ENCODE peak calls at places on chromosomes 12 and 14, in four cellular contexts. L, J, R and M are unnamed samples.

GRCh38 chr14:104665663-104666522 is 23.5 kb upstream of the INF2 start:
- DNase-seq in L (peak; percentile 25), J (no peak), R (no peak), M (peak; percentile 36)

GRCh38 chr12:113955109-113955970 is 10.8 kb downstream of the RBM19 start:
- DNase-seq in L (peak; percentile 27), J (peak; percentile 18), R (peak; percentile 13), M (peak; percentile 48)

GRCh38 chr12:3882896-3883564 is 9.8 kb upstream of the PARP11 start:
- DNase-seq in L (peak; percentile 47), J (peak; percentile 44), R (peak; percentile 31), M (peak; percentile 54)

GRCh38 chr14:36130186-36130585 is 46.3 kb downstream of the PTCSC3 start:
- DNase-seq in L (peak; percentile 65), J (no peak), R (no peak), M (peak; percentile 57)

GRCh38 chr14:99510556-99511139 is 29.4 kb downstream of the CCNK start:
- DNase-seq in L (no peak), J (no peak), R (no peak), M (no peak)

GRCh38 chr12:77058740-77059139 is 6.6 kb downstream of the E2F7 start:
- DNase-seq in L (no peak), J (no peak), R (peak; percentile 41), M (peak; percentile 47)

GRCh38 chr12:106670131-106670530 is 87.3 kb downstream of the RFX4 start:
- DNase-seq in L (no peak), J (no peak), R (no peak), M (no peak)

GRCh38 chr12:67413577-67413976 is 144.4 kb downstream of the CAND1 start:
- DNase-seq in L (peak; percentile 89), J (no peak), R (no peak), M (peak; percentile 94)

GRCh38 chr12:27142102-27142721 is 59.8 kb upstream of the C12orf71 start:
- DNase-seq in L (peak; percentile 78), J (peak; percentile 85), R (peak; percentile 91), M (peak; percentile 84)

GRCh38 chr14:65101631-65102440 is 481 bp downstream of the MAX start:
- DNase-seq in L (no peak), J (peak; percentile 38), R (no peak), M (no peak)

GRCh38 chr12:1914116-1914911 is 4.1 kb downstream of the CACNA2D4 start:
- DNase-seq in L (no peak), J (no peak), R (no peak), M (no peak)

GRCh38 chr12:26285401-26285800 is 90.0 kb downstream of the SSPN start:
- DNase-seq in L (no peak), J (no peak), R (no peak), M (no peak)

DNA sequence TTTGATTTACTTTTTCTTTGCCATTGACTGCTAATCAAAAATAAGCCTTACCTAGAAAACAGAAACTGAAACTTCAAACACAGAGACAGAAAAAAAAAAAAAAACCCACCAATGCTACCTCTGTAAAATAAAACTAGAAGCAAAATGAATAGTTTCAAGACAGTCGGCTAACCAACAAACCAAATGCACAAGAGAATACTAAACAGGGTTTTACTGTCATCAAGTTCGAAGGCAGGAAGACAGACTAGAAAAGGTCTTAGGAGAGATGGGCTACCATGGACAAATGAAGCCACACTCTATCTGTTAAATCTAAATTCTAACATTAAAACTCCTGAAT is 59.5 kb downstream of the SEL1L start:
- DNase-seq in L (no peak), J (no peak), R (no peak), M (no peak)
- H3K4me3 ChIP-seq in L (no peak overlapping the region), J (no peak overlapping the region), R (no peak overlapping the region), M (no peak overlapping the region)

GRCh38 chr14:69360438-69361108 is 37.5 kb downstream of the ERH start:
- DNase-seq in L (no peak), J (no peak), R (no peak), M (no peak)

GRCh38 chr14:69366069-69366468 is 32.0 kb downstream of the ERH start:
- DNase-seq in L (no peak), J (no peak), R (no peak), M (no peak)

GRCh38 chr14:69366761-69367160 is 31.3 kb downstream of the ERH start:
- DNase-seq in L (no peak), J (no peak), R (no peak), M (no peak)

GRCh38 chr14:69363964-69364363 is 34.1 kb downstream of the ERH start:
- DNase-seq in L (no peak), J (no peak), R (no peak), M (no peak)

DNA sequence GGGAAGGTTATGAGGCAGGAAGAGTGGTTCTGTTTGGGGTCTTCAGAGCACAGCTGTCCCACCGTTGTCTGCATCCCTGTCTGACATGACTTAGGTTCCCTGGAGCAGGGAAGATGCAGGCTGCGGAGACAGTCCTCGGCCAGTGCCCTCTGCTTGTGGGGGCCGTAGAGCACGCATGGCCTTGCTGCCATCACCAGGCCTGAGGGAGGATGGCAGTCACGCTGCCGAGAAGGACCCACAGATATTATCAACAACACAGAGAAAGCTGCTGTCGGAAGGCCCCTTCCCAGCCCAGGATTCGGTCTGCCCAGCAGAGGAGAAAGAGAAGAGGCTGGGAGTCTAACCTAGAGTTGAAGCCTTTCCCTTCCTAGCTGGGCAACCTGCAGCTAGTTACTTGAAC is 35.0 kb downstream of the ERH start:
- DNase-seq in L (no peak), J (peak; percentile 43), R (peak; percentile 52), M (no peak)
- TF ChIP-seq CTCF in L (no peak), J (peak; percentile 37), R (peak; percentile 67), M (no peak)

DNA sequence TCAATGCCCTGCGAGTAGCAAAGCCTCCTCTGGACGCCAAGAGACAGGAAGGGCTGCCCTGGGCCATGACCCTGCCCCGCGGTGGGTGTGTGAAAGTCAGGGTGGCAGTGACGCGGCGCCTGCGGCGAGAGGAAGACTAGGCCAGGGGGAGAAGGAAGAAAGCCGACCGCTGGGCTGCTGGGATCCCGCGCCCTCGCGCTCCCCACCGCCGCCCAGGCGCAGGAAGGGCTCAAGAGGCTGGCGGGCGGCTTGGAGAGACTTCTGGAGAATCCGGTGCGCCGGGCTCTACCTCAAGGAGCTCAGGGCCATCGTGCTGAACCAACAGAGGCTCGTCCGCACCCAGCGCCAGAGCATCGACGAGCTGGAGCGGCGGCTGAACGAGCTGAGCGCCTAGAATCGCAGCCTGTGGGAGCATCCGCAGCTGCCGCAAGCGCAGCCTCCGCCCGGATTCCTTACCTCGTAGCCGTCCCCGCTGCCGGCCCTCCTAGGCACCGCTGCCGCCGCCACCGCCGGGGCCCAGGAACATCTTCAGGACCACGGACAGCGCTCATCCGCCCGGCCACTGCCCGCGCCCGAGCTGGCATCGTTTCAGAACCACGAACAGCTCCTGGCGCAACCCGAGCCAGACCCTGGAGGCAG is 105.0 kb upstream of the PRB2 start:
- DNase-seq in L (peak; percentile 48), J (peak; percentile 97), R (peak; percentile 77), M (peak; percentile 82)
- H3K4me3 ChIP-seq in L (no peak overlapping the region), J (no peak overlapping the region), R (no peak overlapping the region), M (no peak overlapping the region)

GRCh38 chr12:98373982-98374381 is 141.4 kb upstream of the TMPO start:
- DNase-seq in L (no peak), J (no peak), R (peak; percentile 22), M (peak; percentile 23)
- TF ChIP-seq CTCF in L (peak; percentile 38), J (peak; percentile 25), R (peak; percentile 34), M (peak; percentile 41)

GRCh38 chr12:92136021-92136735 is 9.5 kb downstream of the BTG1 start:
- DNase-seq in L (no peak), J (peak; percentile 64), R (no peak), M (no peak)
- H3K4me3 ChIP-seq in L (no peak overlapping the region), J (no peak overlapping the region), R (no peak overlapping the region), M (no peak overlapping the region)

DNA sequence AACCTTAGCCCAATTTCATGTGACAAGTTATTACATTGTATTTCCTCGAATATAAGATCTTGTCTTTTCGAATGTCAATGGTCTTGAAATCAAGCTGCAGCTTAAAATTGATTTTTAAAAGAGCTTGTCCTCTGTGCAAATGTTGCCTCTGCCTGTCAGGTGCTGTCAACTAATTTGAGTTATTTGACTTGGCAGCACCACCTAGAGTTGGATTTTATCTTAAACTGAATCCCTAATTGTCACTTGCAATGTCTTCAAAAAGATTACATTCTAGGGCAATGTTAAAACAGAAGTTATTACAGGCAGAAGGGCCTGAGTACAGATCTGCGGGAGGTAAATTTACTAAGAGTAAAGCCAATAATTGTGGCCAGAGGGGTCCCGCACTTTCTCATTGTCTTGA is 26.2 kb upstream of the TUNAR start:
- DNase-seq in L (no peak), J (no peak), R (no peak), M (no peak)
- TF ChIP-seq CTCF in L (no peak), J (no peak), R (no peak), M (no peak)

DNA sequence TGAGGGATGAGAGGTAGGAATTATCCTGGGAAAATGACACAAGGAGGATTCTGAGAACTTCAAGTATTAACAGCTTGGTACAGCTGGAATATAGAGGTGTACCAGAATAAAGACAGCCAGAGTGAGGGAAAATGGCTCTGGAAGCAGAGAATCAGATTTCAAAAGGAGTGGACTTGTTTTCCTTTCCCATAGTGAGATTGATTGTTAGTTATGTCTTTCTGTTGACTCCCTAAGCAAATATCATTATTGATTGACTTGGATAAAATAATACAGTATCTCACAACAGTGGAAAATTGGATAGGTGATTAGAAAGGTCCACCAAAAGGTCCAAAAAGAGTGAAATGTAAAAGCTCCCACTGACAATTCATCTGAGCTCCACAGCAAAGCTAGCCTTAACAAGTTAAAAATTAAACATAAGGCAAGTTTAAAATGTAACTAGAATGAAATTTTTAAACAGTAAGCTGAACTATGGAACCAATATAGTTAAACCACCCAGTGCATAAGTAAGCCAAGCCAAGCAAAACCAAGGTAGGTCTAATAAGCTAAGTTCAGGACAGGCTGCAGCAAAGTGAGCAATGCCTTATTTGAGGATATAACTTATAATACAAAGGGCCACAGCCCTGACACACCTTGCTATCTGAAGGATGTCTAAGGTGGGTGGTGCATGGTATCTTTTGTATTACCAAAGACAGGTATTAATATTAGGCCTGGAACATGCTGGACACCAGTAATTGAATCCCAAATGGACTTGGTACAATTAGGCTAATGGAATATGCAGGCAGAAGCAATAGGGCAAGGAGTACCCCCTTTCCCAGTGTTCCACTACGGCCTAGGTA is 21.8 kb downstream of the ENTPD5 start:
- DNase-seq in L (no peak), J (no peak), R (no peak), M (no peak)
- H3K4me3 ChIP-seq in L (no peak overlapping the region), J (no peak overlapping the region), R (no peak overlapping the region), M (no peak overlapping the region)

GRCh38 chr12:85971800-85972199 is 97.7 kb downstream of the NTS start:
- DNase-seq in L (no peak), J (no peak), R (no peak), M (peak; percentile 8)
- TF ChIP-seq CTCF in L (no peak), J (no peak), R (no peak), M (peak; percentile 21)